ENCODE peak calls at places on chromosome 20, in five cellular contexts. T is activated T-helper 1 cell treated with Interleukin-2 at 50 U/mL for 16 hours; C is stimulated activated CD4-positive, alpha-beta T cell treated with anti-CD3 and anti-CD28 coated beads, Interleukin-1b, Interleukin-23, amount 100 ng/mL, for 4 hours; A is activated naive CD4-positive, alpha-beta T cell; N is stimulated activated CD8-positive, alpha-beta memory T cell treated with anti-CD3 and anti-CD28 coated beads, Interleukin-7, amount 100 ng/mL, for 4 hours. D is an unnamed sample.

GRCh38 chr20:16569218-16570153 is 3.8 kb downstream of the KIF16B start:
- DNase-seq in T (no peak), C (no peak), A (no peak), N (no peak), D (no peak)

GRCh38 chr20:54056762-54057639 is 13.4 kb downstream of the BCAS1 start:
- DNase-seq in T (no peak), C (no peak), A (no peak), N (no peak), D (no peak)

GRCh38 chr20:278607-279571 is 11.7 kb downstream of the C20orf96 start:
- DNase-seq in T (no peak), C (no peak), A (no peak), N (no peak), D (no peak)

GRCh38 chr20:41150664-41151063 is 13.3 kb downstream of the PLCG1 start:
- DNase-seq in T (no peak), C (no peak), A (no peak), N (no peak), D (no peak)

GRCh38 chr20:40868568-40869223 is 159.9 kb upstream of the TOP1 start:
- DNase-seq in T (no peak), C (no peak), A (no peak), N (no peak), D (no peak)

GRCh38 chr20:56171087-56172012 is 77.2 kb upstream of the MC3R start:
- DNase-seq in T (no peak), C (no peak), A (no peak), N (no peak), D (no peak)

GRCh38 chr20:32972181-32973076 is 31.8 kb downstream of the SUN5 start:
- DNase-seq in T (peak), C (peak), A (peak), N (peak), D (peak)

GRCh38 chr20:1577906-1578305 is 20.4 kb upstream of the SIRPD start:
- DNase-seq in T (no peak), C (no peak), A (no peak), N (no peak), D (no peak)

GRCh38 chr20:52941803-52942202 is 30.4 kb upstream of the TSHZ2 start:
- DNase-seq in T (no peak), C (no peak), A (no peak), N (no peak), D (no peak)

GRCh38 chr20:38723982-38724602 is at the start of gene SLC32A1:
- DNase-seq in T (no peak), C (no peak), A (no peak), N (no peak), D (no peak)

GRCh38 chr20:51011479-51011878 is 11.4 kb downstream of the KCNG1 start:
- DNase-seq in T (no peak), C (no peak), A (no peak), N (no peak), D (no peak)

GRCh38 chr20:19832875-19833274 is 74.8 kb downstream of the RIN2 start:
- DNase-seq in T (no peak), C (no peak), A (no peak), N (no peak), D (peak)

GRCh38 chr20:137668-138131 is 4.7 kb upstream of the DEFB126 start:
- DNase-seq in T (no peak), C (no peak), A (no peak), N (no peak), D (no peak)

GRCh38 chr20:61433816-61434215 is 181.8 kb downstream of the CDH4 start:
- DNase-seq in T (no peak), C (no peak), A (no peak), N (no peak), D (no peak)

GRCh38 chr20:37845261-37845681 is 57.7 kb upstream of the VSTM2L start:
- DNase-seq in T (no peak), C (no peak), A (no peak), N (no peak), D (no peak)

GRCh38 chr20:25293910-25294458 is 46.1 kb downstream of the PYGB start:
- DNase-seq in T (no peak), C (no peak), A (no peak), N (no peak), D (no peak)

GRCh38 chr20:64101731-64102621 is 5.4 kb downstream of the NPBWR2 start:
- DNase-seq in T (peak), C (peak), A (peak), N (peak), D (peak)

GRCh38 chr20:13312300-13312699 is 91.2 kb downstream of the ISM1 start:
- DNase-seq in T (no peak), C (no peak), A (no peak), N (no peak), D (no peak)

GRCh38 chr20:25541676-25542075 is 43.7 kb downstream of the NINL start:
- DNase-seq in T (no peak), C (no peak), A (no peak), N (no peak), D (no peak)

GRCh38 chr20:53774487-53775203 is 181.0 kb upstream of the ZNF217 start:
- DNase-seq in T (no peak), C (no peak), A (no peak), N (no peak), D (no peak)

GRCh38 chr20:17557675-17558006 is 12.2 kb upstream of the DSTN start:
- DNase-seq in T (no peak), C (no peak), A (no peak), N (no peak), D (no peak)

GRCh38 chr20:50645253-50646068 is 45.9 kb downstream of the RIPOR3 start:
- DNase-seq in T (no peak), C (no peak), A (no peak), N (no peak), D (no peak)

GRCh38 chr20:57388953-57389694 is 2.1 kb upstream of the RBM38 start:
- DNase-seq in T (peak), C (peak), A (peak), N (peak), D (peak)

GRCh38 chr20:63552481-63553249 is 1.3 kb upstream of the FNDC11 start:
- DNase-seq in T (peak), C (peak), A (peak), N (peak), D (no peak)

GRCh38 chr20:33262658-33263065 is 20.4 kb upstream of the BPIFB1 start:
- DNase-seq in T (no peak), C (no peak), A (no peak), N (no peak), D (no peak)

GRCh38 chr20:62980970-62981369 is 25.8 kb downstream of the BHLHE23 start:
- DNase-seq in T (peak), C (no peak), A (peak), N (no peak), D (no peak)

GRCh38 chr20:43404880-43405279 is 52.8 kb upstream of the SRSF6 start:
- DNase-seq in T (no peak), C (no peak), A (no peak), N (no peak), D (no peak)

GRCh38 chr20:38617011-38617829 is 15.6 kb downstream of the ARHGAP40 start:
- DNase-seq in T (no peak), C (no peak), A (no peak), N (no peak), D (no peak)

GRCh38 chr20:18971574-18971973 is 158.0 kb downstream of the SCP2D1 start:
- DNase-seq in T (no peak), C (no peak), A (no peak), N (no peak), D (no peak)

GRCh38 chr20:58219342-58219700 is 9.1 kb downstream of the ANKRD60 start:
- DNase-seq in T (no peak), C (no peak), A (no peak), N (no peak), D (no peak)

GRCh38 chr20:46558511-46558959 is 8.1 kb upstream of the OCSTAMP start:
- DNase-seq in T (no peak), C (no peak), A (no peak), N (no peak), D (peak)

GRCh38 chr20:37902504-37903313 is at the start of gene VSTM2L:
- DNase-seq in T (no peak), C (no peak), A (no peak), N (no peak), D (no peak)

GRCh38 chr20:4100679-4101078 is 85.3 kb upstream of the RNF24 start:
- DNase-seq in T (no peak), C (no peak), A (no peak), N (no peak), D (no peak)

GRCh38 chr20:48898210-48898609 is 23.3 kb upstream of the ARFGEF2 start:
- DNase-seq in T (no peak), C (no peak), A (no peak), N (no peak), D (no peak)

D was measured in activated T-helper 9 cell treated with anti-CD3 and anti-CD28 coated beads, Interleukin-2, amount 50 U/mL, for 16 hours.